ENCODE peak calls at places on chromosomes 11 and 22, in five cellular contexts. O is PC-3, P is pancreas, A is SHP77, X is T-cell. Q is an unnamed sample.

GRCh38 chr11:120344302-120345004 is 8.2 kb downstream of the ARHGEF12 start:
- DNase-seq in O (peak), P (no peak), A (no peak), X (peak), Q (no peak)

GRCh38 chr11:116702772-116703360 is 69.9 kb downstream of the BUD13 start:
- DNase-seq in O (peak), P (no peak), A (no peak), X (no peak), Q (peak)

GRCh38 chr22:28548411-28548810 is 131.2 kb downstream of the TTC28 start:
- DNase-seq in O (no peak), P (no peak), A (peak), X (no peak), Q (no peak)

GRCh38 chr11:124123587-124123986 is 8.3 kb downstream of the VWA5A start:
- DNase-seq in O (no peak), P (no peak), A (no peak), X (no peak), Q (peak)

GRCh38 chr11:118608268-118609214 is 1.1 kb downstream of the PHLDB1 start:
- DNase-seq in O (peak), P (peak), A (no peak), X (peak), Q (peak)

GRCh38 chr11:70655816-70656215 is 257.5 kb downstream of the CTTN start:
- DNase-seq in O (no peak), P (no peak), A (no peak), X (no peak), Q (no peak)

GRCh38 chr11:18472587-18472986 is 16.9 kb downstream of the LDHAL6A start:
- DNase-seq in O (no peak), P (no peak), A (no peak), X (no peak), Q (no peak)

GRCh38 chr11:69644071-69644961 is 3.4 kb downstream of the CCND1 start:
- DNase-seq in O (peak), P (peak), A (peak), X (no peak), Q (peak)

GRCh38 chr11:94511932-94512781 is at the start of gene C11orf97:
- DNase-seq in O (peak), P (peak), A (no peak), X (peak), Q (peak)

GRCh38 chr11:105111145-105111944 is 28.2 kb downstream of the CARD18 start:
- DNase-seq in O (no peak), P (peak), A (no peak), X (no peak), Q (no peak)

GRCh38 chr11:10407749-10408472 is 47.2 kb upstream of the AMPD3 start:
- DNase-seq in O (no peak), P (no peak), A (no peak), X (no peak), Q (no peak)

GRCh38 chr11:34492806-34493414 is 20.7 kb downstream of the ELF5 start:
- DNase-seq in O (peak), P (no peak), A (peak), X (no peak), Q (peak)

GRCh38 chr11:133157180-133157579 is 375.1 kb downstream of the OPCML start:
- DNase-seq in O (no peak), P (no peak), A (no peak), X (no peak), Q (peak)

GRCh38 chr11:3893311-3893710 is 37.8 kb downstream of the STIM1 start:
- DNase-seq in O (peak), P (no peak), A (no peak), X (no peak), Q (no peak)

GRCh38 chr22:38136607-38137006 is 26.1 kb upstream of the BAIAP2L2 start:
- DNase-seq in O (no peak), P (no peak), A (no peak), X (no peak), Q (no peak)

GRCh38 chr22:33050614-33051230 is 7.5 kb downstream of the SYN3 start:
- DNase-seq in O (no peak), P (no peak), A (no peak), X (no peak), Q (no peak)

GRCh38 chr11:37371346-37371970 is 773.4 kb upstream of the RAG2 start:
- DNase-seq in O (peak), P (no peak), A (no peak), X (no peak), Q (peak)

GRCh38 chr11:83070878-83071640 is 638 bp downstream of the RAB30 start:
- DNase-seq in O (no peak), P (no peak), A (no peak), X (no peak), Q (peak)

GRCh38 chr11:121298770-121299169 is 6.2 kb downstream of the SC5D start:
- DNase-seq in O (peak), P (no peak), A (no peak), X (no peak), Q (peak)

GRCh38 chr22:47618611-47619010 is 856.2 kb downstream of the TBC1D22A start:
- DNase-seq in O (no peak), P (no peak), A (no peak), X (no peak), Q (no peak)

GRCh38 chr11:72421351-72421750 is 13.0 kb downstream of the CLPB start:
- DNase-seq in O (peak), P (no peak), A (no peak), X (no peak), Q (no peak)

GRCh38 chr11:58832246-58832645 is 12.3 kb downstream of the GLYATL2 start:
- DNase-seq in O (peak), P (no peak), A (no peak), X (no peak), Q (no peak)

GRCh38 chr11:59802639-59803176 is 7.9 kb downstream of the MRPL16 start:
- DNase-seq in O (peak), P (no peak), A (no peak), X (peak), Q (peak)

GRCh38 chr22:18955696-18956095 is 19.6 kb upstream of the PRODH start:
- DNase-seq in O (no peak), P (peak), A (no peak), X (no peak), Q (no peak)

GRCh38 chr22:42773161-42773560 is 52.5 kb upstream of the A4GALT start:
- DNase-seq in O (no peak), P (no peak), A (peak), X (no peak), Q (no peak)

GRCh38 chr11:97432926-97433325 is 1043.1 kb downstream of the JRKL start:
- DNase-seq in O (no peak), P (no peak), A (no peak), X (no peak), Q (no peak)

GRCh38 chr11:95655544-95655943 is 134.0 kb downstream of the FAM76B start:
- DNase-seq in O (no peak), P (no peak), A (no peak), X (no peak), Q (no peak)

GRCh38 chr11:69462106-69463045 is 19.1 kb upstream of the LINC01488 start:
- DNase-seq in O (no peak), P (peak), A (no peak), X (no peak), Q (no peak)

GRCh38 chr22:26323013-26323412 is 106.0 kb upstream of the ASPHD2 start:
- DNase-seq in O (no peak), P (no peak), A (no peak), X (no peak), Q (no peak)

GRCh38 chr11:36354221-36355003 is 58.3 kb downstream of the PRR5L start:
- DNase-seq in O (peak), P (no peak), A (no peak), X (no peak), Q (no peak)

GRCh38 chr11:64648551-64648950 is 57.5 kb downstream of the SLC22A12 start:
- DNase-seq in O (no peak), P (no peak), A (no peak), X (no peak), Q (no peak)

GRCh38 chr11:1236316-1237127 is 13.7 kb downstream of the MUC5B start:
- DNase-seq in O (no peak), P (peak), A (no peak), X (no peak), Q (no peak)

Q was measured in DMS53.